ENCODE peak calls at places on chromosomes 5 and 9, in four cellular contexts. M, H, P and X are unnamed samples.

GRCh38 chr5:150000990-150001659 is 586 bp downstream of the HMGXB3 start:
- DNase-seq in M (peak; percentile 50), H (peak; percentile 47), P (peak; percentile 32), X (no peak)

GRCh38 chr9:118829334-118829733 is 539.9 kb downstream of the BRINP1 start:
- DNase-seq in H (no peak), P (no peak), M (no peak), X (no peak)

GRCh38 chr5:40437452-40437861 is 242.3 kb upstream of the PTGER4 start:
- DNase-seq in M (peak; percentile 87), H (no peak), P (no peak), X (peak; percentile 90)

GRCh38 chr5:125277494-125278154 is 531.2 kb upstream of the ZNF608 start:
- DNase-seq in M (peak; percentile 94), H (no peak), P (no peak), X (peak; percentile 85)

GRCh38 chr9:12696931-12697622 is 3.9 kb downstream of the TYRP1 start:
- DNase-seq in H (no peak), P (no peak), M (no peak), X (no peak)

GRCh38 chr9:4298255-4299005 is 1.4 kb downstream of the GLIS3 start:
- DNase-seq in M (peak; percentile 27), H (peak; percentile 54), P (peak; percentile 26), X (no peak)

GRCh38 chr5:62283856-62284255 is 22.1 kb upstream of the KIF2A start:
- DNase-seq in P (no peak), H (no peak), M (no peak), X (no peak)

GRCh38 chr9:18596920-18597319 is 123.0 kb downstream of the ADAMTSL1 start:
- DNase-seq in H (no peak), P (no peak), M (peak; percentile 77), X (no peak)

GRCh38 chr5:15938186-15938585 is 241.4 kb downstream of the MARCHF11 start:
- DNase-seq in M (peak; percentile 13), P (no peak), H (no peak), X (no peak)

GRCh38 chr5:95808013-95808685 is 14.4 kb downstream of the GLRX start:
- DNase-seq in P (no peak), H (no peak), M (no peak), X (no peak)

GRCh38 chr9:91825866-91826265 is 124.2 kb downstream of the ROR2 start:
- DNase-seq in H (no peak), M (no peak), P (no peak), X (no peak)

GRCh38 chr9:127154003-127154389 is 31.6 kb upstream of the ANGPTL2 start:
- DNase-seq in H (peak; percentile 4), M (no peak), P (no peak), X (no peak)

GRCh38 chr5:111810087-111810486 is 53.1 kb upstream of the NREP start:
- DNase-seq in M (no peak), P (no peak), H (peak; percentile 59), X (no peak)

GRCh38 chr5:3564827-3565560 is 30.6 kb upstream of the IRX1 start:
- DNase-seq in M (no peak), P (no peak), H (no peak), X (no peak)

GRCh38 chr9:16532681-16533450 is 337.6 kb downstream of the BNC2 start:
- DNase-seq in H (no peak), P (no peak), M (peak; percentile 91), X (peak; percentile 78)

GRCh38 chr9:17800397-17800796 is 221.5 kb downstream of the SH3GL2 start:
- DNase-seq in M (no peak), P (no peak), H (no peak), X (no peak)

GRCh38 chr5:134944630-134945029 is 23.1 kb upstream of the CATSPER3 start:
- DNase-seq in H (no peak), P (no peak), M (peak; percentile 39), X (no peak)

GRCh38 chr9:16131269-16131668 is 578.4 kb downstream of the CCDC171 start:
- DNase-seq in M (peak; percentile 67), H (no peak), P (no peak), X (peak; percentile 67)

GRCh38 chr9:76729116-76729515 is 35.1 kb upstream of the PCA3 start:
- DNase-seq in M (no peak), H (no peak), P (no peak), X (no peak)

GRCh38 chr9:81724242-81724889 is 35.0 kb upstream of the TLE1 start:
- DNase-seq in H (no peak), P (no peak), M (peak; percentile 5), X (peak; percentile 7)

GRCh38 chr9:128554155-128554862 is 1.9 kb downstream of the SPTAN1 start:
- DNase-seq in M (peak; percentile 93), H (peak; percentile 40), P (peak; percentile 52), X (peak; percentile 94)

GRCh38 chr5:171568389-171568788 is 148.9 kb downstream of the FGF18 start:
- DNase-seq in P (no peak), H (no peak), M (no peak), X (no peak)

GRCh38 chr5:61275841-61276240 is 56.2 kb upstream of the ZSWIM6 start:
- DNase-seq in M (peak; percentile 82), H (no peak), P (peak; percentile 58), X (peak; percentile 50)

GRCh38 chr5:34524123-34524522 is 132.0 kb upstream of the RAI14 start:
- DNase-seq in H (peak; percentile 22), P (no peak), M (peak; percentile 83), X (peak; percentile 85)

GRCh38 chr5:102554728-102555127 is 55.9 kb upstream of the SLCO6A1 start:
- DNase-seq in H (no peak), P (no peak), M (no peak), X (no peak)

GRCh38 chr5:107724642-107725041 is 53.9 kb upstream of the EFNA5 start:
- DNase-seq in M (no peak), P (no peak), H (no peak), X (no peak)

GRCh38 chr5:107726896-107727295 is 56.2 kb upstream of the EFNA5 start:
- DNase-seq in M (no peak), P (no peak), H (no peak), X (no peak)
- H3K4me3 ChIP-seq in M (no peak overlapping the region), P (no peak overlapping the region), H (no peak overlapping the region), X (no peak overlapping the region)

GRCh38 chr5:113367586-113367985 is 67.2 kb downstream of the TSSK1B start:
- DNase-seq in P (no peak), H (no peak), M (no peak), X (no peak)
- TF ChIP-seq CTCF in P (no peak), H (no peak), M (no peak), X (no peak)

DNA sequence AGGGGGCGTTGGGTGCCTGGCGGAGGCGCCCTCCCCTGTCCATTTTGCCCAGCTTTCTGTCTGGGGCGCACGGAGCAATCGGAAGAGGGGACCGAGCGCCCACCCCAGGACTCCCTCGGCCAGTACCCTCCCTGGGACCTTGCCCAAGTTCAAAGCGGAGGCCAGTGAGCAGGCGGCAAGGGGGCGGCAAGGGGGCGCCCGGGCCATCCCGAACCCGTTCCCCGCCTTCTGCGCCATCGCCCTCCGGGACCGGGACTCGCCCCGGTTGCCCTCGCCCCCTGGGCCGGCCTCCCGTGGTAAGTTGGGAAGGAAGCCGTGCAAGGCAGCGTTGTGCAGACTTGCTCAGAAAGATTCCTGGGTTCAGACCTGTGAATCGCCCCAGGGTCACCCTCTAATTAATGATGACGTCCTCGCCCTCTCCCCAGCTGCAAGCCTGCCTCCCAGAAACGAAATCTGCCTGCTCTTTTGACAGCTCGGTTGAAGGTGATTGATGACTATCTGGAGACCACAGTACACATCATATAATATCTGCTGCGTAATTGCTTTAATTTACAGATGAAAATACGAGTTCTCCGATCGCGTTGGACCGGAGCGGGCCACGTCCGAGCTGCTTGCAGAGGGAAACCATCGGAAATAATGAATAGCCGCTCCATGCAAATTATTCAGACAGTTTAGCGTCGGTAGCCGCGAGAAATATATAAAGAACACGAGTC is 1.4 kb upstream of the IRX4 start:
- DNase-seq in H (no peak), P (no peak), M (no peak), X (no peak)
- H3K27ac ChIP-seq in H (no peak overlapping the region), P (peak overlapping the region; percentile 80), M (no peak overlapping the region), X (no peak overlapping the region)

DNA sequence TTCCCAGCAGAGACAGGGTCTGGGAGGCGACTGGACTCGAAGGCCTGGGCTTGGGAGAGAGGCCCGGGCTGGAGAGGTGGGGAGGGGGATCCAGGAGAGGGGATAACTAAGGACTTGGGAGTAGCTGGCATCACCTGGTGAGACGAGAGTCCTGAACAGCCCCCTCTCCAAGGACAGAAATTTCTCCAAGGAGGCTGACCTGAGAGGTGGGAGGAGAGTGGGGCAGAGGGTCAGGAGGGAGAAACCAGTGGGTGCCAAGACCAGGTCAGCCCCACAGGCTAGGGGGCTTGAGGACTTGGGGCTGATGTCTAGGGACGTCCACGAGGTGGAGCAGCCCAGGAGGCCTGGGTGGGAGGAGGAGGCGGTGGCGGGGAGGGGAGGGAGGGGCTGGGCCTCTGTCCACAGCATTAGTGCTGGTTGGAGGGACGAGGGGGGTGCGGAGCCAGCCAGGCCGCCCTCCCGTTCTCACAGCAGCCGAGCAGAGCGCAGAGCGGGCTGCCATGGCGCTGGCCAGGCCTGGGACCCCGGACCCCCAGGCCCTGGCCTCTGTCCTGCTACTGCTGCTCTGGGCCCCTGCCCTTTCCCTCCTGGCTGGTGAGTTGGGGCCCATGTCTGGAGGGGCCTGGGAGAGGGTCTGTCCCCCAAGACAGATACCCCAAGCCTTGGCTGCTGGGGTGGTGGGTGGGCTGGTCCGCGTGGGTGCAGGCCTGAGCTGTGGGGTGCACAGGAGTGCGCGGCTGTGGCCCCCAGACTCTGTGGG is at the start of gene CRB2:
- DNase-seq in P (no peak), H (no peak), M (no peak), X (no peak)
- H3K4me3 ChIP-seq in P (no peak within 1 kb of the TSS), H (no peak within 1 kb of the TSS), M (no peak within 1 kb of the TSS), X (no peak within 1 kb of the TSS)

GRCh38 chr9:86614871-86615849 is 260.9 kb upstream of the TUT7 start:
- DNase-seq in H (peak; percentile 37), M (peak; percentile 70), P (no peak), X (peak; percentile 31)
- TF ChIP-seq CTCF in H (peak; percentile 33), M (peak; percentile 46), P (peak; percentile 57), X (peak; percentile 61)

DNA sequence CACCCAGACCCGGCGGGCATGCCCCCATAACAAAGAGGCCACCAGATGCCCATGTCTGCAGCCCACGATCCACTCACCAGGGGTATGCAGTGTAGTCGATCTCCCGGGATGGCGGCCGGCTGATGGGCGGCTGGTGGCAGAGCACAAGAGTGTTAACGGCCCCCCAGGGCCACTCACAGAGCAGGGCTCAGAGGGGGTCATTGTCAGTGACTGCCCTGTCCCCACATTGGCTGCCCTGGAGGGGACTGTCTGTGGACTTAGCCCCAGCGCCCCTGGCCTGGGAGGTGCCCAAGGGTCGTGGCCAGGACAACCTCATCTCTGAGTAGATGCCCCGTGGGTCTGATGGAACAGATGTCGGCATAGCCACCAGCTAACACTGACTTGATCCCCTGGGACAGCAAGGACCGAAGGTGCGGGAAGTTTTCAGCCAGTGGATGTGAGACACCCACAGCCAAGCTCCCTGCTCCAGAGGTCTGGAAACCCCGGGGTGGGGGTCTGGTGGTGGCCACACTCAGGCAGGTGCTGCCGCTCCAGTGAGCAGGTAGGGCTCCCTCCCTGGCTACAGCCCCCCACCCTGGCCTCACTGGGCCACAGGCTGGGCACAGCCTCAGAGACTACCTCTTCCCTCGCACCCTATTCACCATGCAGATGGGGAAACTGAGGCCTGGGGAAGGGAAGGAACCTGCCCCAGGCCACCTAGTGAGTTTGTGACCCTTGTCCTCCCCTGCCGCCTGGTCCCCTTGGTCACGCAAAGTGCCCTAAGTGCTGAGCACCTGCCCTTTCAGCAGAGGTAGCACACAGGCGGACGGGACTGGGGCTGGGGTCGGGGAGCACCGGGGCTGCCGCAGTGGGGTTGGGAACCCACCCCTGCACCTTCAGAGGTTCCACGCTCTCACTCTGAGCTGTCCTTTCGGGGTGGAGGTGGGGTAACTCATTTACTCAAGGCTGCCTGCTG is 38.1 kb upstream of the SARDH start:
- DNase-seq in P (peak; percentile 15), M (no peak), H (no peak), X (no peak)
- H3K27ac ChIP-seq in P (no peak overlapping the region), M (no peak overlapping the region), H (no peak overlapping the region), X (no peak overlapping the region)